ENCODE peak calls at places on chromosomes 2 and 18, in four cellular contexts. K is cardiac muscle cell; E is naive thymus-derived CD4-positive, alpha-beta T cell; N is uterus. Z is an unnamed sample.
A peak's percentile ranks its signal among the peaks of the same experiment; 100 is the strongest.

GRCh38 chr2:109300582-109300981 is 171.6 kb downstream of the SH3RF3 start:
- DNase-seq in K (no peak), E (no peak), N (no peak), Z (no peak)

GRCh38 chr2:180203972-180204371 is 196.9 kb upstream of the CWC22 start:
- DNase-seq in K (no peak), E (no peak), N (no peak), Z (no peak)

GRCh38 chr2:22126978-22127377 is 1003.2 kb downstream of the TDRD15 start:
- DNase-seq in K (no peak), E (no peak), N (no peak), Z (no peak)

GRCh38 chr2:47221039-47221438 is 65.9 kb upstream of the STPG4 start:
- DNase-seq in K (no peak), E (no peak), N (no peak), Z (no peak)

GRCh38 chr2:24617431-24617830 is 126.4 kb downstream of the NCOA1 start:
- DNase-seq in K (no peak), E (no peak), N (no peak), Z (no peak)

GRCh38 chr2:195863121-195863520 is 205.5 kb downstream of the DNAH7 start:
- DNase-seq in K (no peak), E (no peak), N (no peak), Z (no peak)

GRCh38 chr2:196263181-196263747 is 91.9 kb upstream of the STK17B start:
- DNase-seq in K (no peak), E (peak; percentile 88), N (no peak), Z (peak; percentile 63)

GRCh38 chr2:240351088-240351741 is 84.2 kb upstream of the GPC1 start:
- DNase-seq in K (peak; percentile 2), E (no peak), N (no peak), Z (no peak)

GRCh38 chr2:159996792-159997546 is 65.4 kb downstream of the PLA2R1 start:
- DNase-seq in K (no peak), E (no peak), N (no peak), Z (no peak)

GRCh38 chr2:218485986-218486667 is 67.2 kb downstream of the VIL1 start:
- DNase-seq in K (no peak), E (no peak), N (no peak), Z (no peak)

GRCh38 chr2:53535234-53535867 is 232.3 kb upstream of the CHAC2 start:
- DNase-seq in K (no peak), E (no peak), N (no peak), Z (no peak)

GRCh38 chr2:191386938-191387536 is 141.8 kb downstream of the MYO1B start:
- DNase-seq in K (no peak), E (no peak), N (no peak), Z (no peak)

GRCh38 chr2:218805627-218806026 is 23.7 kb downstream of the CYP27A1 start:
- DNase-seq in K (no peak), E (no peak), N (no peak), Z (no peak)

GRCh38 chr2:88016948-88017779 is 817 bp upstream of the RNU2-63P start:
- DNase-seq in K (peak; percentile 73), E (no peak), N (no peak), Z (no peak)

GRCh38 chr2:12931211-12931844 is 214.6 kb downstream of the TRIB2 start:
- DNase-seq in K (peak; percentile 41), E (peak; percentile 17), N (peak; percentile 28), Z (peak; percentile 25)

GRCh38 chr2:3126686-3127278 is 250.8 kb downstream of the EIPR1 start:
- DNase-seq in K (no peak), E (no peak), N (no peak), Z (no peak)

GRCh38 chr2:235719146-235719942 is 225.5 kb downstream of the AGAP1 start:
- DNase-seq in K (no peak), E (no peak), N (no peak), Z (no peak)

GRCh38 chr2:893311-893710 is 57.3 kb upstream of the SNTG2 start:
- DNase-seq in K (peak; percentile 28), E (no peak), N (no peak), Z (no peak)

GRCh38 chr2:127528487-127528886 is 2.2 kb upstream of the IWS1 start:
- DNase-seq in K (no peak), E (no peak), N (no peak), Z (no peak)

GRCh38 chr18:42473611-42474010 is 518.6 kb downstream of the PIK3C3 start:
- DNase-seq in K (no peak), E (no peak), N (no peak), Z (no peak)

GRCh38 chr2:120773186-120773800 is 37.6 kb downstream of the GLI2 start:
- DNase-seq in K (no peak), E (no peak), N (no peak), Z (no peak)

GRCh38 chr18:73384246-73384645 is 516.5 kb upstream of the NETO1 start:
- DNase-seq in K (no peak), E (no peak), N (no peak), Z (no peak)

GRCh38 chr2:190791347-190791982 is 89.2 kb upstream of the GLS start:
- DNase-seq in K (no peak), E (no peak), N (peak; percentile 63), Z (no peak)

GRCh38 chr2:54757496-54757895 is 34.0 kb downstream of the EML6 start:
- DNase-seq in K (peak; percentile 18), E (no peak), N (no peak), Z (no peak)
- H3K4me1 ChIP-seq in K (peaks cover 7% of the 10 kb centered on the region), E (no peaks in the 10 kb centered on the region), N (no peaks in the 10 kb centered on the region), Z (no peaks in the 10 kb centered on the region)

GRCh38 chr2:136112317-136112891 is 5.5 kb downstream of the CXCR4 start:
- DNase-seq in K (no peak), E (no peak), N (no peak), Z (no peak)
- H3K4me1 ChIP-seq in K (no peaks in the 10 kb centered on the region), E (peaks cover 30% of the 10 kb centered on the region), N (no peaks in the 10 kb centered on the region), Z (peaks cover 31% of the 10 kb centered on the region)

GRCh38 chr2:101294861-101295260 is 13.6 kb downstream of the RNF149 start:
- DNase-seq in K (no peak), E (no peak), N (no peak), Z (no peak)
- H3K4me1 ChIP-seq in K (peaks cover 36% of the 10 kb centered on the region), E (peaks cover 38% of the 10 kb centered on the region), N (no peaks in the 10 kb centered on the region), Z (peaks cover 48% of the 10 kb centered on the region)

GRCh38 chr2:74844752-74845151 is 10.8 kb downstream of the HK2 start:
- DNase-seq in K (no peak), E (no peak), N (no peak), Z (no peak)

GRCh38 chr2:74845217-74845751 is 11.4 kb downstream of the HK2 start:
- DNase-seq in K (no peak), E (no peak), N (peak; percentile 55), Z (no peak)

GRCh38 chr2:74843371-74844298 is 9.7 kb downstream of the HK2 start:
- DNase-seq in K (no peak), E (peak; percentile 26), N (no peak), Z (no peak)

GRCh38 chr2:74845991-74846390 is 12.1 kb downstream of the HK2 start:
- DNase-seq in K (no peak), E (no peak), N (no peak), Z (no peak)

GRCh38 chr2:74841663-74842062 is 7.7 kb downstream of the HK2 start:
- DNase-seq in K (no peak), E (no peak), N (no peak), Z (no peak)
- H3K4me1 ChIP-seq in K (peaks cover 44% of the 10 kb centered on the region), E (peaks cover 16% of the 10 kb centered on the region), N (no peaks in the 10 kb centered on the region), Z (peaks cover 70% of the 10 kb centered on the region)